ENCODE peak calls at places on chromosomes 7 and 10, in ten cellular contexts. Z is SK-N-SH, A is heart left ventricle, S is spleen, B is cardiac muscle cell, L is ovary, D is lower lobe of right lung, U is HCT116, W is tibial artery, H is IMR-90. J is an unnamed sample.
A peak's percentile ranks its signal among the peaks of the same experiment; 100 is the strongest.

GRCh38 chr10:133353202-133353959 is 4.4 kb downstream of the FUOM start:
- DNase-seq in Z (no peak), A (no peak), S (no peak), B (no peak), L (no peak), D (peak; percentile 43), U (no peak), W (no peak), H (no peak), J (no peak)

GRCh38 chr10:20672724-20673123 is 224.4 kb downstream of the NEBL start:
- DNase-seq in Z (no peak), A (no peak), S (no peak), B (no peak), L (no peak), D (no peak), U (no peak), W (no peak), H (no peak), J (no peak)

GRCh38 chr7:84187813-84188212 is 6.8 kb downstream of the SEMA3A start:
- DNase-seq in Z (no peak), A (no peak), S (no peak), B (no peak), L (no peak), D (no peak), U (no peak), W (no peak), H (peak; percentile 79), J (no peak)

GRCh38 chr10:83990126-83990525 is 149.2 kb upstream of the GHITM start:
- DNase-seq in Z (no peak), A (no peak), S (no peak), B (no peak), L (no peak), D (no peak), U (no peak), W (no peak), H (no peak), J (no peak)

GRCh38 chr7:98869374-98870070 is at the start of gene TMEM130:
- DNase-seq in Z (peak; percentile 81), A (no peak), S (peak; percentile 76), B (peak; percentile 33), L (no peak), D (peak; percentile 46), U (no peak), W (no peak), H (no peak), J (no peak)

GRCh38 chr10:24465124-24465874 is 256.4 kb downstream of the KIAA1217 start:
- DNase-seq in Z (no peak), A (no peak), S (no peak), B (peak; percentile 35), L (peak; percentile 62), D (no peak), U (no peak), W (no peak), H (peak; percentile 91), J (no peak)

GRCh38 chr7:120723465-120724385 is 134.2 kb downstream of the TSPAN12 start:
- DNase-seq in Z (no peak), A (no peak), S (no peak), B (no peak), L (no peak), D (no peak), U (no peak), W (no peak), H (no peak), J (no peak)

GRCh38 chr10:17673517-17674051 is 29.6 kb downstream of the STAM start:
- DNase-seq in Z (no peak), A (no peak), S (no peak), B (peak; percentile 17), L (no peak), D (no peak), U (peak; percentile 73), W (no peak), H (peak; percentile 95), J (no peak)

GRCh38 chr10:944034-944831 is 12.7 kb upstream of the LARP4B start:
- DNase-seq in Z (no peak), A (peak; percentile 73), S (peak; percentile 91), B (no peak), L (no peak), D (peak; percentile 90), U (no peak), W (peak; percentile 78), H (peak; percentile 25), J (no peak)

GRCh38 chr7:80722596-80723141 is 84.2 kb downstream of the CD36 start:
- DNase-seq in Z (no peak), A (peak; percentile 68), S (no peak), B (peak; percentile 6), L (peak; percentile 39), D (peak; percentile 48), U (peak; percentile 98), W (peak; percentile 83), H (peak; percentile 100), J (no peak)

GRCh38 chr7:148700693-148701092 is 2.0 kb downstream of the CUL1 start:
- DNase-seq in Z (peak; percentile 50), A (no peak), S (no peak), B (peak; percentile 65), L (no peak), D (no peak), U (no peak), W (no peak), H (peak; percentile 50), J (peak; percentile 43)

GRCh38 chr10:72540193-72540807 is 85.6 kb downstream of the MICU1 start:
- DNase-seq in Z (no peak), A (no peak), S (no peak), B (no peak), L (no peak), D (no peak), U (no peak), W (no peak), H (no peak), J (no peak)

GRCh38 chr7:30173058-30173897 is 38.5 kb downstream of the MTURN start:
- DNase-seq in Z (peak; percentile 87), A (peak; percentile 91), S (no peak), B (peak; percentile 73), L (no peak), D (peak; percentile 67), U (no peak), W (peak; percentile 81), H (peak; percentile 89), J (peak; percentile 51)
- TF ChIP-seq CTCF in Z (peak; percentile 40), A (no peak), S (no peak), B (peak; percentile 30), L (no peak), D (peak; percentile 19), U (no peak), W (no peak), H (peak; percentile 43), J (peak; percentile 33)

GRCh38 chr10:117537904-117538524 is 4.5 kb upstream of the EMX2 start:
- DNase-seq in Z (no peak), A (no peak), S (no peak), B (no peak), L (no peak), D (no peak), U (no peak), W (no peak), H (no peak), J (no peak)
- H3K27me3 ChIP-seq in Z (peaks cover 89% of the 10 kb centered on the region), A (peaks cover 98% of the 10 kb centered on the region), S (peaks cover 26% of the 10 kb centered on the region), B (peaks cover 100% of the 10 kb centered on the region), L (no peaks in the 10 kb centered on the region), D (peaks cover 97% of the 10 kb centered on the region), U (peaks cover 12% of the 10 kb centered on the region), W (no peaks in the 10 kb centered on the region), H (peaks cover 91% of the 10 kb centered on the region), J (peaks cover 96% of the 10 kb centered on the region)

GRCh38 chr7:30697716-30698460 is 15.6 kb upstream of the CRHR2 start:
- DNase-seq in Z (no peak), A (no peak), S (peak; percentile 60), B (no peak), L (no peak), D (no peak), U (no peak), W (no peak), H (no peak), J (peak; percentile 49)

GRCh38 chr7:30700941-30701340 is 18.7 kb upstream of the CRHR2 start:
- DNase-seq in Z (no peak), A (no peak), S (peak; percentile 24), B (no peak), L (no peak), D (no peak), U (no peak), W (no peak), H (no peak), J (no peak)

GRCh38 chr7:30694774-30695721 is 12.8 kb upstream of the CRHR2 start:
- DNase-seq in Z (no peak), A (no peak), S (peak; percentile 33), B (no peak), L (no peak), D (no peak), U (no peak), W (no peak), H (no peak), J (no peak)

GRCh38 chr7:30699706-30700495 is 17.6 kb upstream of the CRHR2 start:
- DNase-seq in Z (no peak), A (no peak), S (peak; percentile 58), B (peak; percentile 66), L (no peak), D (no peak), U (no peak), W (no peak), H (no peak), J (no peak)

DNA sequence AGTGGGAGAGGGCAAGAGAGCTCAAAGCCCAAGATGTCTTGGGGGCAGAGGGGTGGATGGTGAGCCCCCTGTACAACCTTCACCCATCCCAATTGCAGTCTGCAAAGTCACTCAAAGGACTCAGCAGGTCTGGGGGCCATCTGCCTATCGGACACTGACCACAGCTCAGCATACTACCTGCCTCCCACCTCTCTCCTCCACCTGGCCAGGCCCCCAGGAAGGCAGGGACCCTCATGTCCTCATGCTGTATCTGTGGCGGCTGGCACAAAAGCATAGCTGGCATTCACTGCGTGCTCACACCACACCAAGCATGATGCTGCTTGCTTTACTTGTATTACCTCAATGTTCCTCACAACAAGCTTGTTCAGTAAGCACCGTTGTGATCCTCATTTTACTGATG is 16.2 kb upstream of the CRHR2 start:
- DNase-seq in Z (no peak), A (no peak), S (peak; percentile 71), B (no peak), L (no peak), D (no peak), U (no peak), W (no peak), H (no peak), J (no peak)
- H3K27ac ChIP-seq in Z (no peak overlapping the region), A (no peak overlapping the region), S (no peak overlapping the region), B (no peak overlapping the region), L (no peak overlapping the region), D (no peak overlapping the region), U (no peak overlapping the region), W (no peak overlapping the region), H (no peak overlapping the region), J (no peak overlapping the region)

DNA sequence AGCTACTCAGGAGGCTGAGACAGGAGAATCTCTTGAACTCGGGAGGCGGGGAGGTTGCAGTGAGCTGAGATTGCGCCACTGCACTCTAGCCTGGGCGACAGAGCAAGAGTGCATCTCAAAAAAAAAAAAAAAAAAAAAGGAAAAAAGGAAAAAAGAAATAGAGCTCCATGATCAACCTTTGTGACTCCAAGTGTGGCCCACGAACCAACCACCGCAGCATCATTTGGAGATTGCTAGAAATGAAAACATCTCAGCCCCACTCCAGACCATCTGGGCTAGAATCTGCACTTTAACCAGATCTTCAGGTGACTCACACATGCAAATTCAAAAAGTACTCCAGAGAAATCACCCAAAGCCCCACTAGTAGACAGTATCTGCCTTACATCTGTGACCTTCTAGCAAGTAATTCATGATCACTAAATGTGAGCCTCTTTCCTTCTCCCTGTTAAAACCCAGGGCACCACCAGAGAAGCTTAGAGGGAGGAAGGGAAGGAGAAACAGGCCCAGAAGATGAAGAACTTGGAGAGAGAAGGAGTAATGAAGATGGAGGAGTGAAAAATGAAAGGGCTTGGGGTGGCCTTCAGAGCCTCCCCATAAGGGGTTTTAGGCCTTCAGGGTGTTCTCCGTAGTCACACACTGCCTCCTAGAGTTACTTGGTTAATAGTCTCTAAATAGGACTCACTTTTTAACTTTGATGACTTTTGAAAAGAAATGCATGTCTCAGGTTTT is 94.1 kb downstream of the SLC37A3 start:
- DNase-seq in Z (peak; percentile 46), A (no peak), S (no peak), B (no peak), L (no peak), D (no peak), U (no peak), W (no peak), H (peak; percentile 16), J (peak; percentile 20)
- TF ChIP-seq CTCF in Z (peak; percentile 22), A (peak; percentile 36), S (peak; percentile 13), B (peak; percentile 43), L (no peak), D (peak; percentile 45), U (peak; percentile 12), W (no peak), H (peak; percentile 36), J (peak; percentile 42)